ENCODE peak calls at places on chromosomes 7 and 10, in five cellular contexts. T, Q, S, R and V are unnamed samples.

GRCh38 chr7:107236857-107237256 is 68.1 kb downstream of the HBP1 start:
- DNase-seq in T (no peak), Q (no peak), S (no peak), R (no peak), V (no peak)

GRCh38 chr10:103910442-103911000 is 7.5 kb downstream of the STN1 start:
- DNase-seq in T (no peak), Q (no peak), S (no peak), R (no peak), V (no peak)

GRCh38 chr7:33597181-33597580 is 308.2 kb upstream of the BMPER start:
- DNase-seq in T (no peak), Q (no peak), S (no peak), R (no peak), V (no peak)

GRCh38 chr10:8035641-8036520 is 18.6 kb upstream of the GATA3 start:
- DNase-seq in T (no peak), Q (no peak), S (no peak), R (no peak), V (no peak)

GRCh38 chr10:53537508-53537907 is 764.9 kb upstream of the MBL2 start:
- DNase-seq in T (no peak), Q (no peak), S (no peak), R (no peak), V (no peak)

GRCh38 chr10:28410420-28411135 is 107.7 kb upstream of the MPP7 start:
- DNase-seq in T (peak), Q (no peak), S (no peak), R (no peak), V (no peak)

GRCh38 chr7:101870361-101871062 is 53.1 kb downstream of the CUX1 start:
- DNase-seq in T (no peak), Q (no peak), S (no peak), R (no peak), V (no peak)

GRCh38 chr7:5139998-5140397 is 50.0 kb upstream of the WIPI2 start:
- DNase-seq in T (no peak), Q (no peak), S (peak), R (no peak), V (peak)

GRCh38 chr10:132702601-132703304 is 83.2 kb downstream of the NKX6-2 start:
- DNase-seq in T (no peak), Q (no peak), S (no peak), R (no peak), V (no peak)

GRCh38 chr7:22827563-22827962 is 4.9 kb upstream of the TOMM7 start:
- DNase-seq in T (no peak), Q (no peak), S (no peak), R (no peak), V (no peak)

GRCh38 chr7:118259115-118259514 is 34.6 kb downstream of the ANKRD7 start:
- DNase-seq in T (no peak), Q (no peak), S (no peak), R (no peak), V (no peak)

GRCh38 chr7:77837275-77837674 is 38.7 kb downstream of the PHTF2 start:
- DNase-seq in T (no peak), Q (peak), S (no peak), R (no peak), V (no peak)

GRCh38 chr10:70785190-70785589 is at the start of gene TBATA:
- DNase-seq in T (no peak), Q (no peak), S (no peak), R (no peak), V (no peak)

GRCh38 chr7:157513682-157514081 is 176.9 kb downstream of the DNAJB6 start:
- DNase-seq in T (no peak), Q (no peak), S (no peak), R (no peak), V (no peak)

GRCh38 chr10:58264780-58265179 is 2.9 kb downstream of the IPMK start:
- DNase-seq in T (no peak), Q (no peak), S (no peak), R (no peak), V (no peak)